ENCODE peak calls at places on chromosomes 7 and 10, in six cellular contexts. Y is kidney, M is SK-N-SH, U is PC-3, H is neuronal stem cell, Z is neural progenitor cell. C is an unnamed sample.

GRCh38 chr10:60652628-60653027 is 125.7 kb upstream of the CDK1 start:
- DNase-seq in Y (no peak), M (no peak), U (no peak), H (no peak), Z (no peak), C (no peak)

GRCh38 chr10:23069019-23069665 is 26.2 kb upstream of the MSRB2 start:
- DNase-seq in Y (no peak), M (no peak), U (no peak), H (no peak), Z (no peak), C (no peak)

GRCh38 chr10:76784076-76784475 is 853.5 kb downstream of the KCNMA1 start:
- DNase-seq in Y (no peak), M (no peak), U (no peak), H (no peak), Z (no peak), C (no peak)

GRCh38 chr7:77540402-77540822 is 3.3 kb downstream of the PTPN12 start:
- DNase-seq in Y (no peak), M (no peak), U (no peak), H (no peak), Z (no peak), C (no peak)

GRCh38 chr10:94567714-94568520 is 22.3 kb downstream of the HELLS start:
- DNase-seq in Y (no peak), M (no peak), U (peak), H (no peak), Z (no peak), C (no peak)

GRCh38 chr7:98107313-98107691 is 640 bp downstream of the LMTK2 start:
- DNase-seq in Y (no peak), M (no peak), U (peak), H (no peak), Z (peak), C (peak)

GRCh38 chr7:138666385-138666784 is 34.8 kb downstream of the SVOPL start:
- DNase-seq in Y (no peak), M (peak), U (no peak), H (no peak), Z (no peak), C (no peak)

GRCh38 chr10:17802966-17803365 is 6.2 kb upstream of the MRC1 start:
- DNase-seq in Y (no peak), M (no peak), U (peak), H (no peak), Z (no peak), C (no peak)

GRCh38 chr10:132479603-132480221 is 57.9 kb upstream of the INPP5A start:
- DNase-seq in Y (peak), M (no peak), U (no peak), H (no peak), Z (no peak), C (no peak)

GRCh38 chr10:17891435-17891834 is 60.3 kb upstream of the SLC39A12 start:
- DNase-seq in Y (no peak), M (no peak), U (no peak), H (no peak), Z (no peak), C (no peak)

GRCh38 chr7:114084381-114085312 is 165.8 kb upstream of the PPP1R3A start:
- DNase-seq in Y (peak), M (peak), U (no peak), H (peak), Z (peak), C (no peak)

GRCh38 chr10:44238212-44238611 is 146.7 kb downstream of the CXCL12 start:
- DNase-seq in Y (no peak), M (no peak), U (no peak), H (no peak), Z (no peak), C (no peak)

GRCh38 chr7:2248984-2249694 is 7.1 kb downstream of the NUDT1 start:
- DNase-seq in Y (peak), M (peak), U (peak), H (no peak), Z (no peak), C (no peak)

GRCh38 chr7:84647797-84648762 is 453.5 kb upstream of the SEMA3A start:
- DNase-seq in Y (no peak), M (no peak), U (peak), H (no peak), Z (no peak), C (no peak)

GRCh38 chr7:2138146-2138765 is 94.5 kb downstream of the MAD1L1 start:
- DNase-seq in Y (no peak), M (peak), U (no peak), H (no peak), Z (no peak), C (peak)

DNA sequence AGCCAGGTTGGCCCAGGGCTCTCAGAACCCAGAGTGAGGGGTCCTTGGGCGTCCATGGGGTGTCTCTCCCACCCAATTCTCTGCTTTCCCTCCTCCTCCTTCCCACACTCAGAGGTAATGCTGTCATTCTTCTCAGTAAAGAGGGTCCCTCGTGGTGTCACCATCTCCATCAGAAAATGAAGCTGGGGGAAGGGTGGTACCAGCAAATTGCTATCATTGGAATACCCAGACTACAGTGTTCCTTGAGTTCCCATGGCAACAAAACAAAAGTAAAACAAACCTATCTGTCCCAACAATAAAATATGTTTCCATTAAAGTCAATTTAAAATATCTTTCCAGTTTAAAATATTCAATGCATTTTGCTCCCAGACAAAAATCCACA is 181.9 kb downstream of the ARID5B start:
- DNase-seq in Y (no peak), M (no peak), U (peak), H (no peak), Z (no peak), C (no peak)
- H3K9ac ChIP-seq in Y (no peak), M (peak), U (peak), H (no peak), Z (no peak), C (peak)

GRCh38 chr10:126062132-126063032 is 166.0 kb downstream of the FANK1 start:
- DNase-seq in Y (peak), M (no peak), U (peak), H (no peak), Z (no peak), C (no peak)

GRCh38 chr10:126061526-126061925 is 165.2 kb downstream of the FANK1 start:
- DNase-seq in Y (no peak), M (no peak), U (no peak), H (no peak), Z (no peak), C (no peak)

GRCh38 chr10:126059101-126059826 is 162.9 kb downstream of the FANK1 start:
- DNase-seq in Y (no peak), M (peak), U (peak), H (no peak), Z (no peak), C (no peak)

GRCh38 chr10:126058507-126058906 is 162.1 kb downstream of the FANK1 start:
- DNase-seq in Y (no peak), M (peak), U (no peak), H (peak), Z (peak), C (no peak)

DNA sequence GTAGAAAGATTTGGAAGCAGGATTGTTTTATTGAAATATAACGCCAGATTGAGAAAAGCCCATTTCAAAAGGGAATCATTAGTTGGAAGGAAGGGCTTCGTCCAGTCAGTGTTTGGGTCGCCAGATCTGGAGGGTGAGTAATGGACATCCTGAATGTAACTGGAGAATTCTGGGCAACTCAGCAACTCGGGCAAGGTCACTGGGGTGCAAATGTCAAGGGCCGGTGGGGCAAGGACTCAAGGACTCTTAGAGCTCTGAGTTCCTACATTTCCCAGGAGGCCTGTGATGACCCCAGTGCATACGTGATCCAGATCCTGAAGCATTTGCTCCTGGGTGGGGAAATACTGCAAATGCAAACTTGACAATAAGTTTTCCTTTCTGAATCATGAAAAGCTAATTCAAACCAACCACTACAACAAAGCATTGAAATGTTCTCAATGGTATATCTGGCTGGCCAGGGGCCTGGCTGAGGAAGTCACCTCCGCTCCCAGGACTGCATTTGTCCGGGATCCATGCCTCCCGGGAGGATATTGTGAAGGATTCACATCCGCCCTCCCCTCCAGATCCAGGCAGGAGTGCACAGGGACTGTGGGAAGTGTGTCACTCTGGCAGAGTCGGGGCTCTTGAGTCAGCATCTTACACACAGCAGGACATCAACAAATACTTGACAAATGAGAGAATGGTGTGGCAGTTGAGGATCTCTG is 164.0 kb downstream of the FANK1 start:
- DNase-seq in Y (no peak), M (no peak), U (peak), H (no peak), Z (no peak), C (no peak)
- H3K9ac ChIP-seq in Y (no peak), M (peak), U (peak), H (no peak), Z (no peak), C (no peak)

GRCh38 chr10:73042130-73042529 is 54.5 kb downstream of the P4HA1 start:
- DNase-seq in Y (no peak), M (no peak), U (no peak), H (no peak), Z (no peak), C (no peak)
- H3K9ac ChIP-seq in Y (no peak), M (no peak), U (peak), H (no peak), Z (no peak), C (no peak)

GRCh38 chr7:130733866-130734524 is at the start of gene KLF14:
- DNase-seq in Y (peak), M (peak), U (no peak), H (peak), Z (peak), C (no peak)

GRCh38 chr7:130736298-130736900 is 2.4 kb upstream of the KLF14 start:
- DNase-seq in Y (no peak), M (no peak), U (no peak), H (no peak), Z (no peak), C (no peak)

GRCh38 chr7:130735273-130735716 is 1.3 kb upstream of the KLF14 start:
- DNase-seq in Y (no peak), M (no peak), U (no peak), H (no peak), Z (no peak), C (no peak)

GRCh38 chr7:130732980-130733865 is 784 bp downstream of the KLF14 start:
- DNase-seq in Y (peak), M (peak), U (no peak), H (no peak), Z (peak), C (no peak)

GRCh38 chr7:130734525-130735272 is 692 bp upstream of the KLF14 start:
- DNase-seq in Y (no peak), M (peak), U (no peak), H (no peak), Z (no peak), C (no peak)
- H3K9ac ChIP-seq in Y (no peak), M (no peak), U (no peak), H (no peak), Z (no peak), C (no peak)

GRCh38 chr10:12135631-12136030 is 6.2 kb downstream of the SEC61A2 start:
- DNase-seq in Y (no peak), M (no peak), U (no peak), H (no peak), Z (no peak), C (no peak)

GRCh38 chr10:12129222-12130111 is at the start of gene SEC61A2:
- DNase-seq in Y (peak), M (peak), U (peak), H (peak), Z (peak), C (peak)

DNA sequence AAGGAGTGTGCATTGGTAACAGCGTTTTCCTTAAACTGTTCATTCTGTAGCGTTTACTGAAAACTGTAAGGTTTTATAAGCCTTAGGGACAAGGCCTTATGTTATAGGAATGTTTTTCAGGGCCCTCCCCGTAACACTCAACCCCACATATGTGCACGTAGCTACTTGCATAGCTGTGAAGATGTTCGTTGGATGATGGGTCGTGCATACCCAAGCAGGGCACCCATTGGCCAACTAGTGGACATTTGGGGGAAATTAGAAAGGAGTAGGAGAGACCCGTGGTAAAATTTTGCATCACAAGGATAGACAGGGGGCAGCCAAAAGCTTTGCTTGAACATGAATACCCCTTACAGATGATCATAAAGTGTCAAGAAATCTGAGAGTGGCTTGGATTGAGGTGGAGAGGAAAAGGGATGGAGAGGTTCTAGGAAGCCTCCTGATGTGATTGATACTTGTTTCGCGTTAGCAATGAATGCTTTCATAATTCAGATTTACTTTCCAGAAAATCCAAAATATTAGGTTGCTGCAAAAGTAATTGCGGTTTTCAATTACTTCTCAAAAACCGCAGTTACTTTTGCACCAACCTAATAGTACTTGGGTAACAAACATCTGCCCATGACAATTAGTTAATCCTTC is 878 bp downstream of the SEC61A2 start:
- DNase-seq in Y (no peak), M (peak), U (peak), H (peak), Z (peak), C (peak)
- H3K9ac ChIP-seq in Y (peak), M (peak), U (peak), H (no peak), Z (peak), C (peak)

GRCh38 chr10:34489973-34490372 is 325.1 kb downstream of the PARD3 start:
- DNase-seq in Y (no peak), M (no peak), U (peak), H (no peak), Z (no peak), C (no peak)
- H3K9ac ChIP-seq in Y (no peak), M (no peak), U (no peak), H (no peak), Z (no peak), C (no peak)